ENCODE peak calls at places on chromosome 21, in eight cellular contexts. I, O, L, H, Z, R, A and M are unnamed samples.

GRCh38 chr21:34938079-34938764 is 110.9 kb downstream of the RUNX1 start:
- DNase-seq in I (no peak), O (no peak), L (no peak), H (peak), Z (no peak), R (no peak), A (no peak), M (no peak)

GRCh38 chr21:44758781-44759627 is 42.6 kb downstream of the UBE2G2 start:
- DNase-seq in I (no peak), O (no peak), L (no peak), H (no peak), Z (peak), R (no peak), A (no peak), M (no peak)

GRCh38 chr21:25970254-25970930 is 200.2 kb downstream of the APP start:
- DNase-seq in I (no peak), O (no peak), L (no peak), H (no peak), Z (no peak), R (no peak), A (no peak), M (no peak)

GRCh38 chr21:18147678-18148077 is 97.0 kb upstream of the CHODL start:
- DNase-seq in I (no peak), O (peak), L (no peak), H (no peak), Z (no peak), R (no peak), A (no peak), M (no peak)

GRCh38 chr21:45886610-45887026 is 95.0 kb upstream of the COL6A1 start:
- DNase-seq in I (no peak), O (no peak), L (no peak), H (no peak), Z (no peak), R (no peak), A (peak), M (no peak)

GRCh38 chr21:14010729-14011128 is 200.0 kb downstream of the LIPI start:
- DNase-seq in I (no peak), O (no peak), L (no peak), H (no peak), Z (no peak), R (no peak), A (no peak), M (no peak)

GRCh38 chr21:39125752-39126485 is 57.3 kb downstream of the PSMG1 start:
- DNase-seq in I (peak), O (peak), L (peak), H (peak), Z (no peak), R (no peak), A (peak), M (no peak)

GRCh38 chr21:35911412-35912191 is 148.7 kb downstream of the SETD4 start:
- DNase-seq in I (no peak), O (no peak), L (no peak), H (no peak), Z (no peak), R (no peak), A (no peak), M (no peak)

GRCh38 chr21:35358008-35358407 is 308.9 kb upstream of the RUNX1 start:
- DNase-seq in I (no peak), O (no peak), L (no peak), H (no peak), Z (no peak), R (no peak), A (no peak), M (no peak)

GRCh38 chr21:44552136-44552535 is 831 bp upstream of the KRTAP10-2 start:
- DNase-seq in I (no peak), O (no peak), L (no peak), H (no peak), Z (peak), R (no peak), A (no peak), M (no peak)

GRCh38 chr21:30710499-30710898 is 8.1 kb downstream of the KRTAP21-3 start:
- DNase-seq in I (no peak), O (no peak), L (no peak), H (no peak), Z (no peak), R (no peak), A (no peak), M (no peak)

GRCh38 chr21:37579356-37579755 is 212.8 kb downstream of the DYRK1A start:
- DNase-seq in I (no peak), O (no peak), L (no peak), H (no peak), Z (no peak), R (no peak), A (no peak), M (no peak)

GRCh38 chr21:37578471-37579126 is 212.0 kb downstream of the DYRK1A start:
- DNase-seq in I (no peak), O (no peak), L (no peak), H (no peak), Z (no peak), R (no peak), A (no peak), M (no peak)

GRCh38 chr21:37587203-37587602 is 220.6 kb downstream of the DYRK1A start:
- DNase-seq in I (no peak), O (no peak), L (no peak), H (no peak), Z (no peak), R (no peak), A (no peak), M (no peak)

GRCh38 chr21:37580690-37581089 is 214.1 kb downstream of the DYRK1A start:
- DNase-seq in I (no peak), O (no peak), L (no peak), H (no peak), Z (no peak), R (no peak), A (no peak), M (no peak)

GRCh38 chr21:37582613-37583012 is 216.0 kb downstream of the DYRK1A start:
- DNase-seq in I (no peak), O (no peak), L (no peak), H (peak), Z (peak), R (no peak), A (no peak), M (no peak)
- TF ChIP-seq CTCF in I (no peak), O (peak), L (peak), H (peak), Z (peak), R (no peak), A (peak), M (peak)

GRCh38 chr21:41071410-41071809 is 96.5 kb upstream of the BACE2 start:
- DNase-seq in I (no peak), O (peak), L (no peak), H (no peak), Z (no peak), R (no peak), A (no peak), M (no peak)
- TF ChIP-seq CTCF in I (no peak), O (no peak), L (peak), H (peak), Z (no peak), R (no peak), A (no peak), M (no peak)

GRCh38 chr21:41112740-41113692 is 54.9 kb upstream of the BACE2 start:
- DNase-seq in I (peak), O (no peak), L (no peak), H (peak), Z (peak), R (no peak), A (no peak), M (peak)
- TF ChIP-seq CTCF in I (no peak), O (no peak), L (no peak), H (no peak), Z (no peak), R (no peak), A (no peak), M (no peak)

DNA sequence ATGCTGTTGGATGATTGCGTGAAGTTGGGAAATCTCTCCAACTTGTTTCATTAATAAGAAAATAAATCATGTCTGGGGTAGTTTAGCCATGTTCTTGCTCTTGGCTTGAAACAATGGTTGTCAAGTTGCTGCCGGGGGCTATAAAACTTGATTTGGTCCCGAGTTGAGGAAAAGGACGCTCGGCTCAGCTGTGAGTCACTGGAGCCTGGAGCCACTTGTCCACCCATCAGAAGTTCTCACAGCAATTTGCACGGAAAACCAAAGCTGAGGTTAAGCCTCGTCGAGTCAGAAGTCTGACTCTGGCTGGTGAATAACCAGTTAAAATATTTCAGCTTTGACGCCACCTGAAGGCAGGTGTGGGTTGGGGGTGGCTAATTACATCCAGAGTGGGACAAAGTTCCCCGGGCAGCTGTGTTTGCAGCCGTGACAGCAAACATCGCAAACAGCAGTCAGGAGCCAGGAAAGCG is 19.7 kb upstream of the RIPK4 start:
- DNase-seq in I (peak), O (no peak), L (no peak), H (peak), Z (peak), R (no peak), A (no peak), M (peak)
- TF ChIP-seq CTCF in I (no peak), O (no peak), L (no peak), H (no peak), Z (no peak), R (no peak), A (no peak), M (no peak)

GRCh38 chr21:37253991-37254390 is 13.1 kb downstream of the VPS26C start:
- DNase-seq in I (no peak), O (no peak), L (no peak), H (peak), Z (no peak), R (no peak), A (no peak), M (no peak)

GRCh38 chr21:37259426-37259825 is 7.7 kb downstream of the VPS26C start:
- DNase-seq in I (no peak), O (no peak), L (no peak), H (no peak), Z (no peak), R (no peak), A (no peak), M (no peak)

GRCh38 chr21:37257526-37257966 is 9.6 kb downstream of the VPS26C start:
- DNase-seq in I (no peak), O (peak), L (no peak), H (peak), Z (no peak), R (no peak), A (peak), M (no peak)

GRCh38 chr21:37263827-37264226 is 3.3 kb downstream of the VPS26C start:
- DNase-seq in I (no peak), O (no peak), L (no peak), H (peak), Z (no peak), R (no peak), A (no peak), M (no peak)

DNA sequence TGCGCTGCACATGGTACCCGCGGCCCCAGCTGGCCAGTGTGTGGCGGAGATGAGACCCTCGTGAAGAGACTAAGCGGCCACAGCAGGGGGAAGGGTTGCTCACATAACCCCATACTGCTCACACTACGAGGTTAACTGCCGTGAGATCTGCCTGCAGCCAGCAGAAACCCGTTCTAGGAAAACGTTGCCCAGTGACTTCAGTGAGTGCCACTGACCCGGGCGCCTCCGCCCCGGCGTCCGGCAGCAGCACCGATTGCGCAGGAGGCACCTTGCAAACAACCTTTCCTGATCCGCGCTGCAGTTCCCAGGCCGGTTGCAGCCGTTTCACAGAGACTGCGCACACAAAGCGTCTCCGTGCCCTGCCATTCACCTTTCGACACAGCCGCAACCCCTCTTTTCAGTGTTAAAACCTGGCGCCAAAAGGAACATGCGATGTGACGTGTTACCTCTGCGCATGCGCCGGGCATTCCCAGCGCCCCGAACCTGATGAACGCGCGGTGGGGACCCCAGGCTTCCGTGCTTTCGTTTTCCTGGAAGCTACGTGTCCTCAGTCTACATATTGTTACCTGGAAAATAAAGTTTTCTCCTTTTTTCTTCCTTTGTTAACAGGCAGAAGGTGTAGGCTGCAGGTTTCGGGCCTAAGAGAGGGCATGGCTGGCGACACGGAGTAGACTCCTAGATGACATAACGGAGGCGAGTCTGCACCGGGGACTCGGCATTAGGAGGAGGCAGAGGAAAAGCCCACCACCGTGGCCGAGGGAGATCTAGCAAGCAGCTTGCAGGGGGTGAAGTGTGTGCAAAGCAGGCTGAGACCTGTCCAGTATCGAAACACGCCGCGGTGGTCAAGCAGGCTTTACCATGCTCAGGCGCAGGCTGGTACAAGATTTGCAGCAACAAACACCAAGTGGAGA is 8.9 kb downstream of the VPS26C start:
- DNase-seq in I (peak), O (peak), L (no peak), H (peak), Z (no peak), R (no peak), A (peak), M (no peak)
- TF ChIP-seq CTCF in I (no peak), O (no peak), L (no peak), H (no peak), Z (no peak), R (no peak), A (no peak), M (no peak)

DNA sequence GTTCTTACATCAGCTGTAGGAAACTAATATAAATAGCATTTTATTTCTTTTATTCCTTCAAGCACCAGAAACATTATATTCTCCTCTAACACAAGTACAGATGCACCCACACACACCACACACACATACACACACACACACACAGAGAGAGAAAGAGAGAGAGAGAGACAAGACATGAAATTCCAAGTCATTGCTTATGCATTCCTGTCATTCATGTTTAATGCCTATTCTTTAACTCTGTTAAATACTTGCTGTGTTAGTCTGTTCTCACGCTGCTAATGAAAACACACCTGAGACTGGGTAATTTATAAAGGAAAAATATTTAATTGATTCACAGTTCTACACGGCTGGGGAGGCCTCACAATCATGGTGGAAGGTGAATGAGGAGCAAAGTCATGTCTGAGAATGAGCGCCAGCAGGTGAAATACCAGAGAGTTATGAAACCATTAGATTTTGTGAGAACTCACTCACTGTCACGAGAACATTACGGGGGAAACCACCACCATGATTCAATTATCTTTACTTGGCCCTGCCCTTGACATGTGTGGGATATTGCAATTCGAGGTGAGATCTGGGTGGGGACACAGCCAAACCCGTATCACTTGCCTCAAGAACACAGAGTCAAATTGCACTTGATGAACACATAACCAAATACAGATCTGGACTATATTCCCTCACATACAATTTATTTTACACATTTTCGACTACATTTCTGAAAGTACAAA is 1058.1 kb upstream of the TMPRSS15 start:
- DNase-seq in I (no peak), O (no peak), L (no peak), H (no peak), Z (no peak), R (no peak), A (no peak), M (no peak)
- TF ChIP-seq CTCF in I (no peak), O (no peak), L (no peak), H (no peak), Z (no peak), R (no peak), A (no peak), M (no peak)

GRCh38 chr21:16608209-16608830 is 878.5 kb downstream of the USP25 start:
- DNase-seq in I (no peak), O (no peak), L (no peak), H (no peak), Z (no peak), R (no peak), A (no peak), M (no peak)
- TF ChIP-seq CTCF in I (no peak), O (no peak), L (no peak), H (no peak), Z (peak), R (no peak), A (no peak), M (no peak)